ENCODE peak calls at places on chromosomes 1 and 21, in five cellular contexts. Q is AG04450, E is AG09309, O is pancreas, T is cardiac fibroblast. U is an unnamed sample.
A peak's percentile ranks its signal among the peaks of the same experiment; 100 is the strongest.

GRCh38 chr1:34165422-34165921 is 442 bp upstream of the CSMD2 start:
- DNase-seq in T (no peak), E (no peak), Q (no peak), O (no peak), U (no peak)

GRCh38 chr1:89986020-89986419 is 8.9 kb upstream of the ZNF326 start:
- DNase-seq in T (no peak), E (no peak), Q (no peak), O (no peak), U (no peak)

GRCh38 chr1:244048566-244049141 is 2.4 kb upstream of the ZBTB18 start:
- DNase-seq in E (no peak), O (no peak), T (no peak), Q (no peak), U (no peak)

GRCh38 chr1:12180315-12180714 is 13.5 kb downstream of the TNFRSF1B start:
- DNase-seq in T (no peak), E (no peak), O (no peak), Q (no peak), U (no peak)

GRCh38 chr1:96792220-96792619 is 70.6 kb downstream of the PTBP2 start:
- DNase-seq in O (no peak), Q (no peak), E (no peak), T (no peak), U (no peak)

GRCh38 chr1:61133048-61134019 is 51.0 kb downstream of the NFIA start:
- DNase-seq in E (no peak), O (no peak), T (peak; percentile 42), Q (no peak), U (no peak)

GRCh38 chr1:11645670-11646265 is 8.5 kb downstream of the FBXO2 start:
- DNase-seq in O (peak; percentile 83), E (no peak), T (peak; percentile 80), Q (peak; percentile 23), U (no peak)

GRCh38 chr1:37471345-37472231 is 2.8 kb upstream of the ZC3H12A start:
- DNase-seq in Q (peak; percentile 67), O (peak; percentile 83), T (peak; percentile 91), E (peak; percentile 72), U (no peak)

GRCh38 chr1:15413563-15414449 is 4.1 kb downstream of the EFHD2 start:
- DNase-seq in T (no peak), Q (no peak), E (no peak), O (peak; percentile 47), U (no peak)

GRCh38 chr1:205913451-205914204 is 29.6 kb downstream of the SLC26A9 start:
- DNase-seq in T (peak; percentile 93), E (no peak), Q (no peak), O (peak; percentile 74), U (no peak)

GRCh38 chr1:24149854-24150227 is 6.9 kb upstream of the IL22RA1 start:
- DNase-seq in Q (no peak), E (peak; percentile 23), O (no peak), T (peak; percentile 59), U (no peak)

GRCh38 chr1:147853391-147853790 is 49.2 kb upstream of the GJA8 start:
- DNase-seq in Q (no peak), T (peak; percentile 32), E (no peak), O (no peak), U (peak; percentile 18)

GRCh38 chr1:113283914-113284313 is 106.4 kb upstream of the MAGI3 start:
- DNase-seq in E (no peak), O (no peak), T (no peak), Q (no peak), U (no peak)

GRCh38 chr21:44076316-44076715 is 30.9 kb upstream of the PWP2 start:
- DNase-seq in E (no peak), Q (no peak), T (no peak), O (no peak), U (no peak)

GRCh38 chr1:198986041-198986440 is 347.2 kb downstream of the PTPRC start:
- DNase-seq in E (no peak), T (no peak), O (no peak), Q (no peak), U (no peak)

GRCh38 chr21:37939251-37939650 is 23.0 kb upstream of the KCNJ6 start:
- DNase-seq in Q (no peak), O (no peak), T (no peak), E (no peak), U (no peak)

GRCh38 chr1:201377611-201378092 is at the start of gene TNNT2:
- DNase-seq in T (peak; percentile 60), O (no peak), Q (no peak), E (no peak), U (no peak)

GRCh38 chr1:160538985-160539651 is 16.1 kb upstream of the SLAMF6 start:
- DNase-seq in T (no peak), O (no peak), E (no peak), Q (no peak), U (no peak)

GRCh38 chr1:2104621-2105427 is 54.6 kb downstream of the PRKCZ start:
- DNase-seq in T (no peak), Q (no peak), O (peak; percentile 28), E (no peak), U (no peak)

GRCh38 chr21:45515241-45516061 is 26.8 kb downstream of the SLC19A1 start:
- DNase-seq in Q (no peak), O (peak; percentile 20), E (no peak), T (no peak), U (no peak)

GRCh38 chr1:155226188-155226909 is 17.9 kb downstream of the MTX1 start:
- DNase-seq in E (no peak), Q (peak; percentile 26), T (peak; percentile 88), O (peak; percentile 51), U (no peak)

DNA sequence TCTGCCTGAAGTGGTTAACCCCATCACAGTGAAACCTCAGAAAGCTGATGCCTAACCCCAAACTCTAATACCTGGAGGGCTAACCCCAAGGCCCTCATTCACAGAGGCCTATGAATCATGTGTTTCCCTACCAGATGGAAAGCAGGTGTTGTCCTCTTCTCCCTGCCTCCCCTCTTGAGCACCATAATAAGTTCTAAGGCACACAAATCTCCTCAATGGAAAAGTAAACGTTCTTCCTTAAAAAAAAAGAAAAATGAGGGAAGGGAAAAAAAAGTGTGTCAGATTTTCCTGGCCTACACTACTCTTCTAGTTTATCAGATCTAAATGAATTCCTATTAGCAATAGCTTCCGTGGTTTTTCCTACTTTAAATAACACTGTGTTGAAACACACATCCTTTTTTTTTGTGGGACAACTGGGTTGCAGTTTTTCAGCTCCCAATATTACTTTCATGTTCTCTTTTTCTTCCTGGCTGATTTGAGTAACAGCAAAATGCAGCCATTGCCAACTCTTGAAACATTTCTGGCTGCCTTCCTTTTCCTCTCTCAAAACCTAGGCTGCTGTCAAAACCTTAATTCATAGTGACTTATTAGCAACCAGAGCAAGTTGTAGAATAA is 43.2 kb downstream of the SLC44A3 start:
- DNase-seq in T (peak; percentile 92), E (no peak), Q (no peak), O (no peak), U (peak; percentile 66)
- H3K4me3 ChIP-seq in T (no peak overlapping the region), E (no peak overlapping the region), Q (no peak overlapping the region), O (no peak overlapping the region), U (no peak overlapping the region)

DNA sequence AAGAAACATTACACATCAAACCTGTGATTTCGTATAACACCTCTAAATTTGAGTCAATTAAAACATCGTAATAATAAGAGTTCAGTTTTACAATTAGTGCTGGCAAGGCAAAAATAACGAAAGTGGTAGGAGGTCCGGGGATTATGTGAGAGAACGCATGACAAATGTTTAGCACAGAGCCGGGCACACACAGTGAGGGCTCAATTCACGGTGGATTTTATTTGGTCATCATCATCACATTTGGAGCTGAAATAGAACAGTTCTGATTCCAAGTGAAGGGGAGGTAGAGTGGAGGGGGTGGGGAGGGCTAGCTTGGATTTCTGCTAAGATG is 20.0 kb downstream of the H3-3A start:
- DNase-seq in E (no peak), O (no peak), T (no peak), Q (no peak), U (no peak)
- H3K4me3 ChIP-seq in E (peak overlapping the region; percentile 71), O (peak overlapping the region; percentile 74), T (peak overlapping the region; percentile 61), Q (peak overlapping the region; percentile 68), U (peak overlapping the region; percentile 59)

GRCh38 chr1:40045766-40046165 is 5.2 kb downstream of the CAP1 start:
- DNase-seq in T (no peak), Q (no peak), O (no peak), E (no peak), U (no peak)

GRCh38 chr1:40042337-40042736 is 1.8 kb downstream of the CAP1 start:
- DNase-seq in T (no peak), E (no peak), O (no peak), Q (no peak), U (no peak)

GRCh38 chr1:40045182-40045581 is 4.7 kb downstream of the CAP1 start:
- DNase-seq in O (no peak), E (no peak), Q (no peak), T (no peak), U (no peak)

GRCh38 chr1:40041466-40041838 is 923 bp downstream of the CAP1 start:
- DNase-seq in Q (no peak), O (no peak), T (no peak), E (no peak), U (no peak)

DNA sequence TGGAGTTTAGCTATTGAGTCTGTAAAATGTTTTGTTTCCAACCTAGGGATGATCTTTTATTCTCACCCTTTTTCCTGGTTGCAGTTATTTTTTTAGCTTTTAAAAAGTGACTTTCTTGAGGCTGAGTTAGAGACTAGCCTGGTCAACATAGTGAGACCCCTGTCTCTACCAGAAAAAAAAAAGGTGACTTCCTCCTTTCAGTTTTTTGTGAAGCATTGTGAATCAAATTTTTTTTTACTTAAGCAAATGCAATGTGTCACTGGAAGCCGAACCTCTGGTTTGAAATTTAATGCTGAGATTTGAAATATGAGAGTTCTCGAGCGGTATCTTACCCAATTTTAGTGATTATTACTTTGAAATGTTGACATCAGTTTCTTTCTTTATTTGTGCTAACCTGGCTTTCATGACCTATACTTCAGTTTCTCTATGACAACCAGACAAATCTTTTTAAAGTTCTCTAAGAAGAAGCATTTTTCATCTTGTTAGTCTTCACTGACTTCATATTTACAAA is 3.6 kb downstream of the CAP1 start:
- DNase-seq in Q (no peak), T (no peak), O (no peak), E (no peak), U (no peak)
- H3K4me3 ChIP-seq in Q (no peak overlapping the region), T (no peak overlapping the region), O (no peak overlapping the region), E (no peak overlapping the region), U (no peak overlapping the region)

GRCh38 chr1:233615571-233615970 is 1.7 kb downstream of the KCNK1 start:
- DNase-seq in O (no peak), Q (no peak), E (no peak), T (no peak), U (no peak)
- H3K4me3 ChIP-seq in O (peak overlapping the region; percentile 67), Q (no peak overlapping the region), E (no peak overlapping the region), T (no peak overlapping the region), U (no peak overlapping the region)

GRCh38 chr1:40984531-40984930 is 5.0 kb downstream of the CTPS1 start:
- DNase-seq in O (no peak), E (no peak), T (no peak), Q (no peak), U (no peak)
- H3K4me3 ChIP-seq in O (no peak overlapping the region), E (no peak overlapping the region), T (no peak overlapping the region), Q (no peak overlapping the region), U (no peak overlapping the region)